ENCODE peak calls at places on chromosomes 4 and X, in six cellular contexts. One of them, this sample, is unnamed.

GRCh38 chr4:77120888-77121508 is 36.0 kb upstream of the CCNG2 start:
- DNase-seq in fibroblast of mammary gland: peak
- DNase-seq in MM.1S: no peak
- DNase-seq in sigmoid colon: no peak
- DNase-seq in lung: no peak
- DNase-seq in heart right ventricle: no peak
- DNase-seq in this sample: peak

GRCh38 chr4:171793723-171794122 is 19.5 kb upstream of the GALNTL6 start:
- DNase-seq in heart right ventricle: no peak
- DNase-seq in fibroblast of mammary gland: no peak
- DNase-seq in sigmoid colon: no peak
- DNase-seq in MM.1S: no peak
- DNase-seq in lung: no peak
- DNase-seq in this sample: no peak

GRCh38 chr4:18020145-18020670 is 1.3 kb downstream of the LCORL start:
- DNase-seq in fibroblast of mammary gland: peak
- DNase-seq in MM.1S: peak
- DNase-seq in lung: no peak
- DNase-seq in sigmoid colon: no peak
- DNase-seq in heart right ventricle: no peak
- DNase-seq in this sample: peak

GRCh38 chr4:153114771-153115321 is 89.4 kb upstream of the TRIM2 start:
- DNase-seq in fibroblast of mammary gland: peak
- DNase-seq in MM.1S: no peak
- DNase-seq in sigmoid colon: no peak
- DNase-seq in heart right ventricle: no peak
- DNase-seq in lung: no peak
- DNase-seq in this sample: peak

GRCh38 chr4:68372588-68372987 is 22.7 kb upstream of the YTHDC1 start:
- DNase-seq in heart right ventricle: no peak
- DNase-seq in sigmoid colon: no peak
- DNase-seq in lung: no peak
- DNase-seq in fibroblast of mammary gland: peak
- DNase-seq in MM.1S: no peak
- DNase-seq in this sample: peak

GRCh38 chrX:42027367-42028025 is 104.1 kb upstream of the CASK start:
- DNase-seq in lung: no peak
- DNase-seq in MM.1S: peak
- DNase-seq in fibroblast of mammary gland: no peak
- DNase-seq in sigmoid colon: no peak
- DNase-seq in heart right ventricle: no peak
- DNase-seq in this sample: no peak

GRCh38 chrX:154358829-154359228 is 15.6 kb downstream of the FLNA start:
- DNase-seq in sigmoid colon: no peak
- DNase-seq in lung: no peak
- DNase-seq in MM.1S: no peak
- DNase-seq in heart right ventricle: no peak
- DNase-seq in fibroblast of mammary gland: no peak
- DNase-seq in this sample: no peak

GRCh38 chrX:32010948-32011347 is 939.1 kb upstream of the FTHL17 start:
- DNase-seq in lung: no peak
- DNase-seq in fibroblast of mammary gland: no peak
- DNase-seq in MM.1S: no peak
- DNase-seq in heart right ventricle: no peak
- DNase-seq in sigmoid colon: no peak
- DNase-seq in this sample: no peak

GRCh38 chr4:80058740-80059139 is 14.3 kb downstream of the ANTXR2 start:
- DNase-seq in sigmoid colon: no peak
- DNase-seq in heart right ventricle: no peak
- DNase-seq in MM.1S: peak
- DNase-seq in lung: no peak
- DNase-seq in fibroblast of mammary gland: no peak
- DNase-seq in this sample: no peak

GRCh38 chrX:2974946-2975345 is 31.4 kb upstream of the ARSH start:
- DNase-seq in heart right ventricle: no peak
- DNase-seq in sigmoid colon: no peak
- DNase-seq in fibroblast of mammary gland: no peak
- DNase-seq in MM.1S: no peak
- DNase-seq in lung: no peak
- DNase-seq in this sample: no peak

GRCh38 chr4:48315728-48316630 is 25.4 kb upstream of the SLAIN2 start:
- DNase-seq in lung: no peak
- DNase-seq in MM.1S: peak
- DNase-seq in heart right ventricle: no peak
- DNase-seq in sigmoid colon: no peak
- DNase-seq in fibroblast of mammary gland: peak
- DNase-seq in this sample: peak

GRCh38 chr4:27084685-27085356 is 224.2 kb downstream of the STIM2 start:
- DNase-seq in fibroblast of mammary gland: peak
- DNase-seq in MM.1S: peak
- DNase-seq in sigmoid colon: no peak
- DNase-seq in heart right ventricle: no peak
- DNase-seq in lung: no peak
- DNase-seq in this sample: peak

GRCh38 chr4:6601661-6602250 is 26.8 kb downstream of the MAN2B2 start:
- DNase-seq in fibroblast of mammary gland: no peak
- DNase-seq in lung: no peak
- DNase-seq in heart right ventricle: no peak
- DNase-seq in MM.1S: no peak
- DNase-seq in sigmoid colon: no peak
- DNase-seq in this sample: no peak

GRCh38 chr4:10746371-10747143 is 62.0 kb upstream of the CLNK start:
- DNase-seq in lung: no peak
- DNase-seq in MM.1S: no peak
- DNase-seq in fibroblast of mammary gland: peak
- DNase-seq in sigmoid colon: no peak
- DNase-seq in heart right ventricle: no peak
- DNase-seq in this sample: no peak

GRCh38 chrX:96906741-96907140 is 23.0 kb downstream of the RPA4 start:
- DNase-seq in heart right ventricle: no peak
- DNase-seq in MM.1S: no peak
- DNase-seq in sigmoid colon: no peak
- DNase-seq in lung: no peak
- DNase-seq in fibroblast of mammary gland: peak
- DNase-seq in this sample: no peak

GRCh38 chr4:1345905-1346780 is 865 bp upstream of the UVSSA start:
- DNase-seq in lung: peak
- DNase-seq in heart right ventricle: no peak
- DNase-seq in MM.1S: peak
- DNase-seq in fibroblast of mammary gland: peak
- DNase-seq in sigmoid colon: peak
- DNase-seq in this sample: peak

GRCh38 chr4:120399846-120400245 is 333.2 kb upstream of the MAD2L1 start:
- DNase-seq in lung: no peak
- DNase-seq in sigmoid colon: no peak
- DNase-seq in heart right ventricle: no peak
- DNase-seq in MM.1S: no peak
- DNase-seq in fibroblast of mammary gland: no peak
- DNase-seq in this sample: no peak

GRCh38 chrX:3226087-3226486 is 120.4 kb downstream of the MXRA5 start:
- DNase-seq in fibroblast of mammary gland: no peak
- DNase-seq in sigmoid colon: no peak
- DNase-seq in MM.1S: no peak
- DNase-seq in lung: no peak
- DNase-seq in heart right ventricle: no peak
- DNase-seq in this sample: no peak

DNA sequence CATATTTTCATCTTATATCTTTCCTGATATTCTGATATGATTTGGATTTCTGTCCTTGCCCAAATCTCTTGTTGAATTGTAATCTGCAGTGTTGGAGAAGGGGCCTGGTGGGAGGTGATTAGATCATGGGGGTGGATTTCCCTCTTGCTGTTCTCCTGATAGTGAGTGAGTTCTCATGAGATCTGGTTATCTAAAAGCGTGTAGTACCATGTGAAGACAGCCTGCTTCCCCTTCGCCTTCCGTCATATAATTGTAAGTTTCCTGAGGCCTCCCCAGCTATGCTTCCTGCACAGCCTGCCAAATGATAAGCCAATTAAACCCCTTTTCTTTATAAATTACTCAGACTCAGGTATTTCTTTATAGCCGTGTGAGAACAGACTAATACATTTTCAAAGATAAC is 77.2 kb downstream of the ANKRD50 start:
- DNase-seq in heart right ventricle: no peak
- DNase-seq in MM.1S: no peak
- DNase-seq in lung: no peak
- DNase-seq in sigmoid colon: no peak
- DNase-seq in fibroblast of mammary gland: no peak
- DNase-seq in this sample: no peak
- H3K4me3 ChIP-seq in heart right ventricle: no peak
- H3K4me3 ChIP-seq in MM.1S: no peak
- H3K4me3 ChIP-seq in lung: no peak
- H3K4me3 ChIP-seq in sigmoid colon: no peak
- H3K4me3 ChIP-seq in fibroblast of mammary gland: no peak
- H3K4me3 ChIP-seq in this sample: no peak

DNA sequence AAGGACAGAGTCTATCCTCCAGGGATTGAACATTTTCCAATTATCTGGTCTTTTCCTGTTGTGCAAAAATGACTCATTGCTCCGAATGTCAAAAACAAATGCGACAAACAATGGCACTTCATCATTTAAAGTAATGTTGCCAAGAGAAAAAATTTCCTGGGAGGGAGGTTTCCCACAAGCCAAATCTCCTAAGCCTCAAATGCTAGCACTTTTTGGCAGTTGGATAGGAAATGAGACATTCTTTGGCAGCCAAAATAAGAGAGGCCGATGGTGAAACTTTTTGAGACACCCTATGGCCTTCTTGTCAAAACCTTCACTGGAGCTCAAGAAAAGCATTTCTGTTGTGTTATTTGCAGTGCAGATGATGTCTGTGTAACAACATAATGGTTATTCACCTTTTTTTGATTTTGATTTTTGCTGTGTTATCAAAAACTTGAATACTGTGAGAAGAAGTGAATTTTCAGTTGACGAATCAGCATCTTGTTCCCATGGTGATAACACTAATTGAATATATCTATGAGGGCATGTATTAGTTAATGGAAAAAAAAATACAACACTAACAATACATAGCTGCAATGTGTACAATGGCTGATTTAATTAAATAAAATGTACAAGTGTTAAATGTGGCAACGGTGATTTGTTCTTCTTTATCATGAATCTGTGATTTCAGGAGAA is 333.8 kb downstream of the ANK2 start:
- DNase-seq in heart right ventricle: no peak
- DNase-seq in lung: no peak
- DNase-seq in sigmoid colon: no peak
- DNase-seq in MM.1S: no peak
- DNase-seq in fibroblast of mammary gland: peak
- DNase-seq in this sample: no peak
- TF ChIP-seq CTCF in heart right ventricle: no peak
- TF ChIP-seq CTCF in lung: no peak
- TF ChIP-seq CTCF in sigmoid colon: no peak
- TF ChIP-seq CTCF in MM.1S: no peak
- TF ChIP-seq CTCF in fibroblast of mammary gland: no peak
- TF ChIP-seq CTCF in this sample: no peak

GRCh38 chr4:150582881-150583286 is 933 bp downstream of the MAB21L2 start:
- DNase-seq in sigmoid colon: peak
- DNase-seq in fibroblast of mammary gland: no peak
- DNase-seq in MM.1S: no peak
- DNase-seq in heart right ventricle: peak
- DNase-seq in lung: no peak
- DNase-seq in this sample: no peak
- H3K4me3 ChIP-seq in sigmoid colon: peak
- H3K4me3 ChIP-seq in fibroblast of mammary gland: no peak
- H3K4me3 ChIP-seq in MM.1S: no peak
- H3K4me3 ChIP-seq in heart right ventricle: peak
- H3K4me3 ChIP-seq in lung: peak
- H3K4me3 ChIP-seq in this sample: no peak

GRCh38 chr4:169663894-169664293 is 43.5 kb downstream of the CLCN3 start:
- DNase-seq in fibroblast of mammary gland: peak
- DNase-seq in MM.1S: no peak
- DNase-seq in heart right ventricle: no peak
- DNase-seq in lung: no peak
- DNase-seq in sigmoid colon: no peak
- DNase-seq in this sample: peak
- TF ChIP-seq CTCF in fibroblast of mammary gland: no peak
- TF ChIP-seq CTCF in MM.1S: no peak
- TF ChIP-seq CTCF in heart right ventricle: no peak
- TF ChIP-seq CTCF in lung: no peak
- TF ChIP-seq CTCF in sigmoid colon: no peak
- TF ChIP-seq CTCF in this sample: no peak

DNA sequence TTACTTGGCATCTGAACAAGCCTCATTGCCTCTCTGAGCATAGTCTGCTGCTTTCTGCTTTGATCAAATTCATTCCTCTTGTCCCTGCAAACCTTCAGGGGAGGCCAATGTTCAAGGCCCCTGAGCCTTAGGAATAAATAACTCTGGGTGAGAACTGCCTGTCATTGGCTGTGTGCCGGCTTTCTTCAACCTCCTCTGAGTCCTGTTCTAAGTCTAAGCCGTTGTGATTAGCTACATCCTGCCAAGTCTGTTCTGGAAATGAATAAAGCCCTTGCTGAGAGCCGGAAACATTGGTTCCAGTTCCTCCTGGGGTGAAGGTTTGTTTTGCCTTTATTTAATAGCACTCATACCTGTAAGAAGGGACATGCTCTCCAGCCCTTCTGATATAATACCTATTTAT is 13.8 kb downstream of the RNF4 start:
- DNase-seq in heart right ventricle: no peak
- DNase-seq in lung: no peak
- DNase-seq in fibroblast of mammary gland: peak
- DNase-seq in MM.1S: no peak
- DNase-seq in sigmoid colon: no peak
- DNase-seq in this sample: no peak
- H3K4me3 ChIP-seq in heart right ventricle: no peak
- H3K4me3 ChIP-seq in lung: no peak
- H3K4me3 ChIP-seq in fibroblast of mammary gland: no peak
- H3K4me3 ChIP-seq in MM.1S: no peak
- H3K4me3 ChIP-seq in sigmoid colon: no peak
- H3K4me3 ChIP-seq in this sample: no peak

GRCh38 chr4:159552979-159553768 is 450.3 kb downstream of the RAPGEF2 start:
- DNase-seq in fibroblast of mammary gland: no peak
- DNase-seq in sigmoid colon: no peak
- DNase-seq in lung: no peak
- DNase-seq in heart right ventricle: no peak
- DNase-seq in MM.1S: no peak
- DNase-seq in this sample: no peak
- TF ChIP-seq CTCF in fibroblast of mammary gland: no peak
- TF ChIP-seq CTCF in sigmoid colon: no peak
- TF ChIP-seq CTCF in lung: no peak
- TF ChIP-seq CTCF in heart right ventricle: no peak
- TF ChIP-seq CTCF in MM.1S: no peak
- TF ChIP-seq CTCF in this sample: no peak